ENCODE peak calls at places on chromosomes 12 and 14, in nine cellular contexts. Q, A, M, J, D, L, T, N and O are unnamed samples. For H3K4me1, the result is how much of the 10 kb centered on the place peaks cover.

GRCh38 chr12:112514926-112515642 is 96.3 kb downstream of the PTPN11 start:
- DNase-seq in J (no peak), N (no peak), D (no peak), A (no peak), M (no peak), T (no peak), Q (no peak), L (no peak), O (no peak)

GRCh38 chr12:68334136-68334535 is 2.0 kb upstream of the MDM1 start:
- DNase-seq in L (no peak), J (no peak), D (no peak), T (no peak), N (no peak), M (no peak), A (peak), Q (no peak), O (no peak)

GRCh38 chr12:68733661-68734071 is 12.3 kb upstream of the SLC35E3 start:
- DNase-seq in L (no peak), N (peak), D (no peak), A (no peak), M (peak), J (no peak), T (no peak), Q (no peak), O (peak)

GRCh38 chr12:32995623-32996022 is 99.0 kb upstream of the PKP2 start:
- DNase-seq in M (no peak), T (no peak), N (no peak), D (no peak), A (no peak), L (no peak), J (no peak), Q (no peak), O (no peak)

GRCh38 chr14:94385553-94386057 is 2.8 kb downstream of the SERPINA1 start:
- DNase-seq in M (no peak), Q (no peak), D (no peak), N (no peak), A (no peak), J (no peak), T (no peak), L (no peak), O (no peak)

GRCh38 chr12:131987552-131987951 is 37.8 kb downstream of the EP400 start:
- DNase-seq in M (no peak), J (no peak), T (no peak), L (no peak), D (no peak), N (no peak), A (no peak), Q (no peak), O (no peak)

GRCh38 chr14:76077340-76077739 is 74.4 kb upstream of the GPATCH2L start:
- DNase-seq in D (no peak), N (no peak), Q (no peak), L (no peak), J (no peak), T (no peak), M (no peak), A (no peak), O (no peak)

GRCh38 chr14:65485516-65485915 is 73.0 kb downstream of the FUT8 start:
- DNase-seq in T (no peak), J (no peak), D (no peak), A (peak), L (no peak), N (no peak), M (no peak), Q (no peak), O (no peak)

GRCh38 chr12:123269980-123270379 is 1.7 kb downstream of the CDK2AP1 start:
- DNase-seq in Q (no peak), M (no peak), T (no peak), N (no peak), D (no peak), A (peak), L (no peak), J (no peak), O (no peak)

GRCh38 chr12:62249419-62249818 is 10.8 kb upstream of the USP15 start:
- DNase-seq in N (no peak), Q (no peak), A (no peak), J (no peak), M (no peak), L (no peak), D (no peak), T (no peak), O (no peak)

GRCh38 chr14:96661244-96661969 is 135.8 kb upstream of the VRK1 start:
- DNase-seq in A (no peak), T (no peak), Q (no peak), M (no peak), N (no peak), L (no peak), J (no peak), D (no peak), O (no peak)

GRCh38 chr12:107404981-107405380 is 280.6 kb upstream of the PWP1 start:
- DNase-seq in L (no peak), D (peak), Q (no peak), A (peak), M (peak), N (peak), T (no peak), J (no peak), O (no peak)

GRCh38 chr14:53539489-53540126 is 386.5 kb upstream of the DDHD1 start:
- DNase-seq in J (peak), L (no peak), T (peak), M (peak), Q (peak), N (peak), D (peak), A (peak), O (peak)

GRCh38 chr14:92670967-92671366 is 77.5 kb downstream of the LGMN start:
- DNase-seq in A (no peak), J (no peak), D (no peak), M (no peak), L (no peak), T (no peak), N (no peak), Q (no peak), O (no peak)

GRCh38 chr14:68195126-68195525 is 375.5 kb downstream of the RAD51B start:
- DNase-seq in J (no peak), L (no peak), Q (no peak), M (no peak), D (no peak), T (no peak), N (no peak), A (no peak), O (no peak)

GRCh38 chr14:79540394-79540793 is 670.9 kb downstream of the DIO2 start:
- DNase-seq in J (no peak), T (no peak), M (no peak), D (peak), A (no peak), Q (no peak), N (no peak), L (no peak), O (no peak)

GRCh38 chr12:106284294-106285105 is 18.0 kb upstream of the TCP11L2 start:
- DNase-seq in N (no peak), L (no peak), Q (no peak), J (no peak), M (no peak), A (no peak), D (no peak), T (no peak), O (no peak)

GRCh38 chr14:22577334-22577908 is 11.6 kb downstream of the DAD1 start:
- DNase-seq in Q (no peak), D (no peak), N (no peak), L (no peak), M (no peak), A (no peak), J (no peak), T (no peak), O (no peak)

GRCh38 chr12:28872654-28873268 is 276.3 kb upstream of the FAR2 start:
- DNase-seq in D (peak), A (peak), J (peak), T (peak), N (peak), Q (no peak), M (peak), L (no peak), O (peak)

GRCh38 chr14:36373982-36374673 is 53.7 kb upstream of the MBIP start:
- DNase-seq in D (peak), M (peak), A (peak), J (peak), T (peak), N (peak), Q (peak), L (peak), O (peak)

GRCh38 chr12:6850796-6851152 is 312 bp downstream of the CDCA3 start:
- DNase-seq in D (no peak), T (no peak), M (no peak), L (no peak), J (no peak), N (no peak), A (no peak), Q (peak), O (peak)

GRCh38 chr14:79548836-79549235 is 662.5 kb downstream of the DIO2 start:
- DNase-seq in A (no peak), Q (no peak), T (no peak), N (no peak), M (no peak), L (no peak), J (no peak), D (no peak), O (no peak)

GRCh38 chr14:28879571-28879970 is 113.0 kb downstream of the FOXG1 start:
- DNase-seq in M (no peak), D (no peak), Q (no peak), A (no peak), J (no peak), T (no peak), N (no peak), L (no peak), O (no peak)

GRCh38 chr12:7695159-7695930 is at the start of gene GDF3:
- DNase-seq in J (peak), Q (no peak), A (peak), D (no peak), T (no peak), M (peak), L (no peak), N (no peak), O (peak)

GRCh38 chr14:35492569-35493014 is 41.4 kb upstream of the INSM2 start:
- DNase-seq in L (no peak), T (no peak), A (no peak), D (no peak), J (no peak), N (no peak), Q (no peak), M (no peak), O (no peak)

GRCh38 chr12:118332511-118332910 is 40.2 kb downstream of the TAOK3 start:
- DNase-seq in J (no peak), A (no peak), Q (no peak), T (no peak), N (peak), M (peak), D (no peak), L (no peak), O (no peak)

GRCh38 chr14:102926104-102926503 is 3.6 kb downstream of the AMN start:
- DNase-seq in J (no peak), M (no peak), D (no peak), T (no peak), N (no peak), A (no peak), Q (no peak), L (no peak), O (no peak)

GRCh38 chr12:3772380-3772779 is 19.5 kb upstream of the CRACR2A start:
- DNase-seq in N (no peak), Q (no peak), J (no peak), L (no peak), M (peak), D (no peak), T (no peak), A (peak), O (no peak)

GRCh38 chr14:91330111-91330696 is 85.7 kb upstream of the GPR68 start:
- DNase-seq in T (no peak), L (peak), Q (no peak), D (no peak), A (no peak), N (no peak), J (no peak), M (no peak), O (no peak)

GRCh38 chr14:21056520-21057163 is 980 bp upstream of the RNASE8 start:
- DNase-seq in J (no peak), D (no peak), L (no peak), N (no peak), A (no peak), T (no peak), M (no peak), Q (no peak), O (no peak)

GRCh38 chr14:50062438-50063039 is 53.8 kb downstream of the VCPKMT start:
- DNase-seq in A (peak), M (peak), Q (no peak), N (peak), D (peak), J (peak), L (no peak), T (peak), O (peak)

GRCh38 chr12:69916541-69917270 is 91.7 kb downstream of the MYRFL start:
- DNase-seq in L (no peak), J (no peak), Q (no peak), T (no peak), M (peak), N (no peak), D (no peak), A (no peak), O (no peak)

GRCh38 chr12:53727310-53728041 is at the start of gene CALCOCO1:
- DNase-seq in D (peak), Q (peak), J (peak), A (peak), M (peak), N (peak), L (peak), T (peak), O (peak)

GRCh38 chr14:24094839-24095195 is 706 bp downstream of the PCK2 start:
- DNase-seq in N (no peak), A (no peak), M (no peak), D (no peak), L (no peak), Q (no peak), T (no peak), J (peak), O (no peak)

DNA sequence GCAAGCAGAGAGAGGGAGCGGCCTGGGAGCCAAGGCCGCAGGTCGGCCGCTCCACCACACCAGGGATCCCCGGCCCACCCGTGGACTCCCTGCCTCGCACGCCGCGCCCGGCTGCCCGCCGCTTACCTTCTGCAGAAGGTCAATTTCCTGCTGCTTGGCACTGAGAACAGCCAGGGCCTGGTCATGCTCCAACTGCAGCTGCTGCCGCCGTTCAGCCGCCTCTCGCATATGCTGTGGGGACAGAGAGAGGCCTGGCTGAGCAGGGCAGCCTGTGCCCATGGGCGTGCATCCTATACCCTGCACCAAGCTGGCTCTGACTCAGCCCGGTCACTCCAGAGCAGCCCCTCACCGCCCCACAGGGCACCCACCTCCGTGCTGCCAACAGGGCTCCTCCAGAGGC is 141.1 kb downstream of the PIWIL1 start:
- DNase-seq in T (no peak), A (no peak), Q (no peak), L (peak), M (no peak), J (no peak), N (no peak), D (no peak), O (no peak)
- H3K4me1 ChIP-seq in T (under half), A (under half), Q (under half), L (under half), M (under half), J (under half), N (under half), D (under half), O (under half)

GRCh38 chr12:52581066-52581465 is 7.4 kb upstream of the KRT74 start:
- DNase-seq in T (no peak), D (no peak), L (peak), M (no peak), A (no peak), N (no peak), J (no peak), Q (no peak), O (no peak)

GRCh38 chr12:52582489-52582888 is 8.8 kb upstream of the KRT74 start:
- DNase-seq in Q (no peak), D (no peak), M (no peak), T (no peak), J (no peak), N (no peak), L (no peak), A (no peak), O (no peak)

GRCh38 chr12:52584156-52584682 is 10.6 kb upstream of the KRT74 start:
- DNase-seq in L (peak), N (no peak), T (no peak), J (no peak), Q (no peak), A (no peak), D (no peak), M (no peak), O (no peak)

GRCh38 chr12:52581481-52581880 is 7.8 kb upstream of the KRT74 start:
- DNase-seq in Q (no peak), L (peak), D (peak), N (peak), A (no peak), T (no peak), J (no peak), M (no peak), O (no peak)

GRCh38 chr12:52582971-52583456 is 9.4 kb upstream of the KRT74 start:
- DNase-seq in T (peak), M (peak), A (peak), N (peak), J (peak), Q (no peak), D (peak), L (peak), O (peak)
- TF ChIP-seq CTCF in T (no peak), M (peak), A (peak), N (peak), J (peak), Q (peak), D (peak), L (peak), O (peak)

DNA sequence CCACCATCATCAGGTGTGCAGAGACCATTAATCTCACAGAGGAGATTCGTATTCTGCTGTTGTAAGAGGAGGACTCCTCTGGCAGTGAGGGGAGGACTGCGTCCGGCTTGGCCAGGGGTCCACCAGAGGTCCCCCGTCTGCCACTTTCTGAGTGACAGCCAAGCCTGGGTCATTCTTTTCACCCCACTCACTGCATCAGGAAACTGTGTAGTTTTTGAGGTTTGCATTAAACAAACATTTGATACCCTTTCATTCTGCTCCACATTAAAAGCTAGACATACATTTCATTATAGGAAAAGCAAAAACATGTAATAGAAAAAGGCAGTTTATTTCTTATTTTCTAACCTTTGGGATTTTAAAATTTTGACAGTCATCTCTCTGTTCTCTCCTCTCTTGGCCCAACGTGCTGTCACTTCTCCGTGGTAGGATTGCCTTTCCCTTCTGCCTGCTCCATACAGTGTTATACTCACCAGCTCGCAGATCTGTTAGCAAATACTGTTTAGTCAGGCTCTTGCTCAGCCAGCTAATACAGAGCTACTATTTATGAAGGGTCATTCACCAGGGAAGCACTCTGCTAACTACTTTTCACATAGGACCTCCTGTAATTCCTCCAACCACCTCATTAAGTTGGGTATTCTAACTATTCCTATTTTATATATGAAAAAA is 99.3 kb downstream of the PELI2 start:
- DNase-seq in D (no peak), J (no peak), A (no peak), N (no peak), T (no peak), Q (no peak), M (no peak), L (no peak), O (no peak)
- H3K4me1 ChIP-seq in D (under half), J (half or more), A (under half), N (under half), T (under half), Q (under half), M (under half), L (under half), O (under half)

GRCh38 chr14:77547512-77547911 is 48.9 kb upstream of the ISM2 start:
- DNase-seq in A (no peak), Q (no peak), M (no peak), T (no peak), D (no peak), J (no peak), L (no peak), N (no peak), O (no peak)
- TF ChIP-seq CTCF in A (peak), Q (no peak), M (no peak), T (no peak), D (peak), J (no peak), L (peak), N (no peak), O (no peak)

DNA sequence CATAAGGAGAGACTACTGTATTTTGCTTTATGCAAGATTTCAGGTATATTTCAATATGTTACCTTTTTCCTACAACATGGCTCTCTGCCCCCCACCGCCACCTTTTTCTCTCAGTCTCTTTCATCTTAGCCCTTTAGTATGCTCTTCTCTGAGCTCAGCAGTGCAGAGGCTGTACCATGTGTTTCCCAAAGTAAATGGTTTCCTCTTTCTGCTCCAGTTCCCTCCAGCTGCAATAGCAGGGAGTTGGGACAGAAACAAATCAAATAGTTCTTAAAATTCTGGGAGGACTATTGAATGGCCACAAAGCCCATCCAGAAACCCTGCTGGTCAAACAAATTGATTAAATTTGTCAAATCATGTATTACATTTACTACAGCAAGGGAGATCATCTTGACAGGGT is 4.2 kb downstream of the AMN1 start:
- DNase-seq in M (no peak), T (no peak), J (no peak), Q (no peak), L (no peak), N (no peak), D (no peak), A (no peak), O (no peak)
- H3K4me1 ChIP-seq in M (under half), T (under half), J (under half), Q (under half), L (under half), N (under half), D (under half), A (under half), O (under half)

GRCh38 chr12:46401703-46402102 is 29.1 kb upstream of the SLC38A2 start:
- DNase-seq in L (no peak), J (peak), N (peak), D (no peak), T (no peak), Q (no peak), M (peak), A (peak), O (no peak)
- TF ChIP-seq CTCF in L (peak), J (peak), N (no peak), D (no peak), T (no peak), Q (no peak), M (peak), A (no peak), O (peak)

DNA sequence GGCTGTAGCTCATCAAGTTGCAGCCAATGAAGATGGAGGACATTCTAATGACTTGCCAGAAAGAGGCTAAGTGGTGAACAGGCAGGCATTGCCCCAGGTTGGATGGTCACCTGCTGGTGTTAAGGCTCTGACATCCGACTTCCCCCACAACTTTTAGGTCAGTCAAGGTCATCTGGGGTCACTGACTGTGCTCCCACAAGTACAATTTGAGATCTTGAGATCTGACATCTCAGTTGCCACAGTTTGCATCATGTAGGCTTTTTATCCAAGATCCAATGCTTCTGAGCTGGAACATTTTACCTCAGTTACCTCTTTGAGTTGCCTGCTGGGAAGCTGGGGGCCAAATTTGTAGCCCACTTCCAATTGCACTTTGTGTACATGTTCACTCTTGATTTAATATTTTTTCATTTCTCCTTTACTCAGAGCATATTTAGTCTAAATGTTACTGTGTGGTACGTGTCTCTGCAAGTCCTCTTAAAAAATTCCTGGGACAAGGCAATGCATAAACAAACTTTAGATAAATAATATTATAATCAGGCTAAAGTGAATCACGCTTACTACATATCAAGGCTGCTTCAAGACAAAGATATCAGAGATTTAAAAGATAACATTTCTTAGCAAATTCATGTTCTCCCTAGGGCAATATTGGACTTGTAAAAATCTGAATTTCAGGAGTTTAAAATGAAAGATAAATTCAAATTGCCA is 61.4 kb downstream of the SEL1L start:
- DNase-seq in Q (no peak), J (no peak), N (no peak), T (no peak), L (no peak), D (no peak), M (peak), A (no peak), O (no peak)
- H3K4me1 ChIP-seq in Q (under half), J (under half), N (under half), T (under half), L (under half), D (under half), M (under half), A (under half), O (under half)